ENCODE peak calls at places on chromosomes 12 and 14, in four cellular contexts. D, F, H and J are unnamed samples.

GRCh38 chr14:23481992-23482813 is 12.7 kb downstream of the NGDN start:
- DNase-seq in D (no peak), F (no peak), H (no peak), J (no peak)

GRCh38 chr14:30527196-30527595 is 31.8 kb upstream of the G2E3 start:
- DNase-seq in D (no peak), F (no peak), H (no peak), J (no peak)

GRCh38 chr12:121789800-121790748 is 3.4 kb downstream of the RHOF start:
- DNase-seq in D (no peak), F (peak; percentile 34), H (peak; percentile 87), J (no peak)

GRCh38 chr14:80425686-80426085 is 214.4 kb upstream of the DIO2 start:
- DNase-seq in D (no peak), F (peak; percentile 100), H (peak; percentile 92), J (peak; percentile 91)

GRCh38 chr14:68520637-68521556 is 272.0 kb downstream of the ZFP36L1 start:
- DNase-seq in D (peak; percentile 62), F (no peak), H (peak; percentile 95), J (peak; percentile 97)

GRCh38 chr12:64633186-64633939 is 23.1 kb downstream of the RASSF3 start:
- DNase-seq in D (no peak), F (no peak), H (no peak), J (no peak)

GRCh38 chr12:122366685-122367475 is 55.6 kb downstream of the CLIP1 start:
- DNase-seq in D (peak; percentile 19), F (peak; percentile 90), H (peak; percentile 78), J (peak; percentile 85)

GRCh38 chr12:29428630-29429029 is 47.7 kb upstream of the ERGIC2 start:
- DNase-seq in D (no peak), F (peak; percentile 84), H (peak; percentile 99), J (peak; percentile 91)

GRCh38 chr14:52961060-52961639 is 10.3 kb upstream of the FERMT2 start:
- DNase-seq in D (no peak), F (peak; percentile 68), H (peak; percentile 88), J (peak; percentile 53)

GRCh38 chr14:68479247-68479646 is 313.6 kb downstream of the ZFP36L1 start:
- DNase-seq in D (no peak), F (peak; percentile 25), H (peak; percentile 40), J (no peak)

GRCh38 chr12:11657511-11657910 is 8.0 kb downstream of the ETV6 start:
- DNase-seq in D (no peak), F (no peak), H (no peak), J (no peak)

GRCh38 chr12:129540249-129540648 is 363.6 kb downstream of the TMEM132D start:
- DNase-seq in D (no peak), F (no peak), H (peak; percentile 13), J (no peak)

DNA sequence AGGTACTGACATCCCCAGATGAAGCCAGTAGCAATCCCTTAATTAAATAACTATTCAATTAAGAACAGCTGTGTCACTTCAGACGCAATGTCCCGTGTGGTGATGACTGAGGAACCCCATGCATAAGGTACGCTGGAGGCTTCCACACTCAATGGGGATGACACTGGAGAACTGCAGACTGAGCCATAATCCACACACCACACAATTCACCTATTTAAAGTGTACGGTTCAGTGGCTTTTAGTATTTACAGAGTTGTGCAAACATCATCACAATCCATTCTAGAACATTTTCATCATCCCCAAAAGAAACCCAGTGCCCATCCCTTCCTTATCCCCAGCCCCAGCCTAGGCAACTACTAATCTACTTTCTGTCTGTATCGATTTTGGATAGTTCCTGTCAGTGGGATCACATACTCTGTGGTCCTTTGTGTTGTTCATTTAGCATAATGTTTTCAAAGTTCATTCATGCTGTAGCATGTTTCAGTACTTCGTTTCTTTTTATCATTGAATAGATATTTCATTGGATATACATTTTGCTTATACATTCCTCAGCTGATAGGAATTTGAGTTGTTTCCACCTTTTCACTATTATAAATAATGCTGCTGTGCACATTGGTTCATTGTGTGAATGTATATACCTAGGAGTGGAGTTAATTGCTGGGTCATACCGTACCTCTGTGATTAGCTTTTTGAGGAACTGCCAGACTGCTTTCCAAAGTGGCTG is 61.1 kb downstream of the NINJ2 start:
- DNase-seq in D (no peak), F (no peak), H (no peak), J (no peak)
- H3K4me3 ChIP-seq in D (no peak overlapping the region), F (no peak overlapping the region), H (no peak overlapping the region), J (no peak overlapping the region)

GRCh38 chr12:38488866-38489265 is 172.3 kb downstream of the ALG10B start:
- DNase-seq in D (no peak), F (no peak), H (no peak), J (no peak)

GRCh38 chr12:38490941-38491340 is 174.4 kb downstream of the ALG10B start:
- DNase-seq in D (no peak), F (no peak), H (no peak), J (peak; percentile 9)
- H2AFZ ChIP-seq in D (no peak overlapping the region), F (no peak overlapping the region), H (no peak overlapping the region), J (no peak overlapping the region)

GRCh38 chr14:64873506-64874220 is 6.0 kb downstream of the SPTB start:
- DNase-seq in D (no peak), F (peak; percentile 1), H (no peak), J (no peak)

GRCh38 chr14:64875350-64875749 is 4.4 kb downstream of the SPTB start:
- DNase-seq in D (no peak), F (no peak), H (no peak), J (no peak)

GRCh38 chr14:64880382-64881121 is 845 bp upstream of the SPTB start:
- DNase-seq in D (no peak), F (no peak), H (peak; percentile 56), J (peak; percentile 9)

GRCh38 chr14:64879635-64880381 is at the start of gene SPTB:
- DNase-seq in D (no peak), F (no peak), H (peak; percentile 44), J (no peak)

DNA sequence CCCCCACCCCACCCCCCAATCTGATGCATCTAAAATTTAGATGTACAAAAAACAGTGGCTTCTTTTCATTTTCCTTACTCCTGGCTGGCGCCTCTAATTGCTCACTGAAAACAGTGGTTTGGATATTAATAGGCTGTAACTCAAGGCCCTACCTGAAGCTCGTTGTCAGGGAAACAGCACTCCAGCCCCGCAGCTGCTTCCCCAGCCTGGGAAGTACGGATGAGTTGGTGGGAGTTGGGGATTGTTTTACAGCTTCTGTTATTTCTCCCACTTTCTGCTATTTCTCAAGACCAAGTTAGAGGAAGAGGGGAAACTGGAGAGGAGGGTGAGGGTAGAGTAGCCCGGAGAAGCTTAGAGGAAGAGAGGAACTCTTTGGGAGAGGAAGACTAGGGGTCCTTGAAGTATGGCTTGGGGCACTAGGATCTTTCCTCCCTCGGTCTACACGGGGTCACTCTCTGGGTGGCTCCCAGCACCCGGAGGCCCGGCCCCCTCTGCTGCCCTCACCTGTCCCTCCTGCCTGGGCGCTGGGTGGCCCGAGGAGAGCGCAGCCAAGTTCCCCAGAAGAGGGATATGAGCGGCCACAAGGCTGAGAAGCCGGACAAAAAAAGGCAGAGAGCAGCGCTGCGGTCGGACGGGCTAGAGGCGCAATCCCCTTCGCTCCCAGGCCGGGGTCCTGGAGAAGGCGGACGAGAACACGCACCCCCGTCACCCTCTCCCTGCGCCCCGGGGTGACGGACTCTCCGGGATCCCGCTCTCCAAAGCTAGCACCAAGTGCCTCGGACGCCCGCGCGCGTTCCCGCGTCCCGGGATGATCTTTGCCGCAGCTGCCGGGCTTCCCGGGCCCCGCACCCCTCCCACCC is 702 bp downstream of the SPTB start:
- DNase-seq in D (no peak), F (no peak), H (no peak), J (no peak)
- H3K4me3 ChIP-seq in D (peak overlapping the region; percentile 66), F (no peak overlapping the region), H (peak overlapping the region; percentile 69), J (no peak overlapping the region)

GRCh38 chr14:38053684-38054083 is 154.0 kb upstream of the SSTR1 start:
- DNase-seq in D (no peak), F (no peak), H (no peak), J (no peak)
- H2AFZ ChIP-seq in D (no peak overlapping the region), F (no peak overlapping the region), H (no peak overlapping the region), J (no peak overlapping the region)

GRCh38 chr12:50635857-50636256 is 128.0 kb upstream of the ATF1 start:
- DNase-seq in D (no peak), F (no peak), H (no peak), J (no peak)
- H3K4me3 ChIP-seq in D (no peak overlapping the region), F (no peak overlapping the region), H (no peak overlapping the region), J (no peak overlapping the region)

DNA sequence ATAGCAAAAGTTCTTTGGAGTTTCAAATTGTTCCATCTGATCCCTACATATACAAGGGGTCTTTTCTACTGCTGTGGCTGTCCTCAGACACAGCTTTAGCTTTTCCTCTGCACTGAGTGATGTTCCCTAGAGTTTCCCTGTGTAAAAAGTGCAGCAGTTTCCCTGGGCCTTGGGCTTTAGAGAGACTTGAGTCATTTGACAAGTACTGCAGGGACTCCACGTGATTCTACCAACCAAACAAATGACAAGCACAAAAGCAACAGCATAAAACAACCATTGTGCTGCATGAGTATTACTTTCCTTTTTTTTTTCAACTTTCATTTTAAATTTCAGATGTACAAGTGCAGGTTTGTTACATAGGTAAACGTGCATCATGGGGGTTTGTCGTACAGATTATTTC is 272.8 kb downstream of the PDZRN4 start:
- DNase-seq in D (no peak), F (no peak), H (no peak), J (no peak)
- H2AFZ ChIP-seq in D (peak overlapping the region; percentile 46), F (no peak overlapping the region), H (no peak overlapping the region), J (no peak overlapping the region)

GRCh38 chr12:47219243-47219642 is 139.5 kb upstream of the AMIGO2 start:
- DNase-seq in D (no peak), F (peak; percentile 71), H (peak; percentile 90), J (peak; percentile 39)
- H3K4me3 ChIP-seq in D (no peak overlapping the region), F (no peak overlapping the region), H (no peak overlapping the region), J (no peak overlapping the region)

GRCh38 chr14:35412281-35413057 is 7.9 kb upstream of the NFKBIA start:
- DNase-seq in D (no peak), F (no peak), H (no peak), J (no peak)

GRCh38 chr14:35416108-35416750 is 11.7 kb upstream of the NFKBIA start:
- DNase-seq in D (no peak), F (no peak), H (peak; percentile 55), J (no peak)

GRCh38 chr14:35410858-35411257 is 6.3 kb upstream of the NFKBIA start:
- DNase-seq in D (no peak), F (no peak), H (no peak), J (no peak)

GRCh38 chr14:35418093-35418492 is 13.5 kb upstream of the NFKBIA start:
- DNase-seq in D (no peak), F (no peak), H (no peak), J (no peak)

GRCh38 chr14:35414365-35414764 is 9.8 kb upstream of the NFKBIA start:
- DNase-seq in D (no peak), F (peak; percentile 49), H (peak; percentile 41), J (no peak)
- H2AFZ ChIP-seq in D (peak overlapping the region; percentile 85), F (peak overlapping the region; percentile 86), H (peak overlapping the region; percentile 61), J (no peak overlapping the region)